ENCODE peak calls at places on chromosomes 6 and 20, in four cellular contexts. Z is iPS-NIHi11; Y is NCI-H2081; H is stimulated activated CD8-positive, alpha-beta memory T cell treated with anti-CD3 and anti-CD28 coated beads, Interleukin-12 subunit alpha, Interleukin-12 subunit beta, amount 100 ng/mL, for 4 hours. I is an unnamed sample.

GRCh38 chr6:70131528-70131927 is 171.4 kb downstream of the COL9A1 start:
- DNase-seq in Z (no peak), Y (no peak), H (no peak), I (no peak)

GRCh38 chr20:16459019-16459700 is 114.1 kb downstream of the KIF16B start:
- DNase-seq in Z (no peak), Y (no peak), H (no peak), I (no peak)

GRCh38 chr6:63882208-63882607 is 246.6 kb downstream of the PHF3 start:
- DNase-seq in Z (peak), Y (no peak), H (no peak), I (no peak)

GRCh38 chr20:57505991-57506390 is 18.9 kb downstream of the CTCFL start:
- DNase-seq in Z (no peak), Y (peak), H (no peak), I (no peak)

GRCh38 chr6:13541496-13541895 is 32.9 kb upstream of the SIRT5 start:
- DNase-seq in Z (no peak), Y (no peak), H (no peak), I (no peak)

GRCh38 chr6:21138359-21139094 is 455.0 kb upstream of the SOX4 start:
- DNase-seq in Z (no peak), Y (no peak), H (no peak), I (no peak)

GRCh38 chr6:148578837-148579236 is 168.0 kb upstream of the UST start:
- DNase-seq in Z (no peak), Y (no peak), H (no peak), I (no peak)

GRCh38 chr6:158290659-158291058 is 21.6 kb upstream of the TULP4 start:
- DNase-seq in Z (no peak), Y (no peak), H (no peak), I (no peak)

GRCh38 chr20:63946986-63947637 is 9.1 kb downstream of the UCKL1 start:
- DNase-seq in Z (no peak), Y (no peak), H (no peak), I (no peak)

GRCh38 chr6:106216527-106216926 is 109.0 kb downstream of the ATG5 start:
- DNase-seq in Z (no peak), Y (no peak), H (no peak), I (no peak)

GRCh38 chr6:129936329-129937165 is 75.4 kb upstream of the TMEM244 start:
- DNase-seq in Z (peak), Y (peak), H (no peak), I (no peak)

GRCh38 chr20:10115021-10115420 is 80.2 kb downstream of the ANKEF1 start:
- DNase-seq in Z (no peak), Y (no peak), H (no peak), I (no peak)

GRCh38 chr6:11706186-11706585 is 72.4 kb downstream of the ADTRP start:
- DNase-seq in Z (no peak), Y (no peak), H (no peak), I (no peak)

GRCh38 chr6:29589423-29590048 is 4.6 kb downstream of the OR2H2 start:
- DNase-seq in Z (peak), Y (peak), H (no peak), I (no peak)

GRCh38 chr20:38063911-38064310 is 30.4 kb downstream of the RPRD1B start:
- DNase-seq in Z (no peak), Y (no peak), H (no peak), I (no peak)

GRCh38 chr6:115830895-115831294 is 229.8 kb downstream of the FRK start:
- DNase-seq in Z (no peak), Y (no peak), H (no peak), I (no peak)

GRCh38 chr6:64984947-64985346 is 722.1 kb downstream of the EYS start:
- DNase-seq in Z (no peak), Y (no peak), H (no peak), I (no peak)

GRCh38 chr6:163176097-163176496 is 238.4 kb upstream of the QKI start:
- DNase-seq in Z (no peak), Y (no peak), H (no peak), I (no peak)

GRCh38 chr6:56156643-56157042 is 90.7 kb downstream of the COL21A1 start:
- DNase-seq in Z (no peak), Y (no peak), H (no peak), I (no peak)

GRCh38 chr6:35019831-35020230 is 121.3 kb downstream of the TCP11 start:
- DNase-seq in Z (no peak), Y (no peak), H (no peak), I (no peak)

GRCh38 chr20:53581444-53582311 is 12.0 kb downstream of the ZNF217 start:
- DNase-seq in Z (no peak), Y (no peak), H (no peak), I (no peak)

GRCh38 chr6:36350681-36351091 is 14.0 kb upstream of the BNIP5 start:
- DNase-seq in Z (no peak), Y (no peak), H (no peak), I (no peak)

GRCh38 chr6:50330347-50330746 is 280.6 kb upstream of the DEFB112 start:
- DNase-seq in Z (no peak), Y (no peak), H (no peak), I (no peak)

GRCh38 chr6:43833223-43833995 is 63.4 kb downstream of the VEGFA start:
- DNase-seq in Z (no peak), Y (no peak), H (no peak), I (no peak)

GRCh38 chr6:110999634-111000270 is 17.9 kb downstream of the RPF2 start:
- DNase-seq in Z (no peak), Y (no peak), H (no peak), I (no peak)

GRCh38 chr20:24855848-24856247 is 93.2 kb upstream of the CST7 start:
- DNase-seq in Z (no peak), Y (no peak), H (no peak), I (no peak)

GRCh38 chr6:165662671-165663282 is at the start of gene PDE10A:
- DNase-seq in Z (peak), Y (no peak), H (no peak), I (no peak)

GRCh38 chr6:128208851-128209580 is 308.2 kb upstream of the THEMIS start:
- DNase-seq in Z (no peak), Y (no peak), H (no peak), I (no peak)

GRCh38 chr20:50429412-50429811 is 80.8 kb upstream of the PTPN1 start:
- DNase-seq in Z (no peak), Y (no peak), H (no peak), I (no peak)

GRCh38 chr6:117338567-117338966 is 73.2 kb downstream of the VGLL2 start:
- DNase-seq in Z (no peak), Y (no peak), H (no peak), I (no peak)

GRCh38 chr20:312067-312466 is 13.3 kb upstream of the SOX12 start:
- DNase-seq in Z (no peak), Y (no peak), H (no peak), I (no peak)

GRCh38 chr20:57613481-57613921 is 6.7 kb downstream of the ZBP1 start:
- DNase-seq in Z (no peak), Y (no peak), H (no peak), I (no peak)

GRCh38 chr6:137926207-137926731 is 59.2 kb downstream of the TNFAIP3 start:
- DNase-seq in Z (peak), Y (no peak), H (no peak), I (no peak)

GRCh38 chr6:46102123-46102522 is 27.7 kb upstream of the ENPP4 start:
- DNase-seq in Z (no peak), Y (no peak), H (no peak), I (no peak)

GRCh38 chr6:3848925-3849605 is at the start of gene FAM50B:
- DNase-seq in Z (peak), Y (peak), H (peak), I (no peak)

GRCh38 chr6:27911953-27912446 is at the start of gene OR2B2:
- DNase-seq in Z (no peak), Y (no peak), H (no peak), I (no peak)

GRCh38 chr20:62818592-62819493 is 2.0 kb downstream of the COL9A3 start:
- DNase-seq in Z (peak), Y (peak), H (no peak), I (no peak)

GRCh38 chr6:41939091-41939847 is 2.3 kb downstream of the CCND3 start:
- DNase-seq in Z (peak), Y (no peak), H (peak), I (peak)

GRCh38 chr6:3603443-3604130 is 146.7 kb upstream of the SLC22A23 start:
- DNase-seq in Z (no peak), Y (no peak), H (no peak), I (no peak)

GRCh38 chr6:143234686-143235085 is 174.0 kb downstream of the AIG1 start:
- DNase-seq in Z (no peak), Y (no peak), H (no peak), I (no peak)

I was measured in SIG-M5.